ENCODE peak calls at places on chromosome 10, in eight cellular contexts. A is BE2C; K is AG08396; F is occipital lobe; I is activated CD8-positive, alpha-beta memory T cell treated with anti-CD3 and anti-CD28 coated beads, Interleukin-2, amount 10 ng/mL, durations not matched to agents 7 days and 5 days; W is EL; E is mammary epithelial cell; P is iPS-NIHi11. L is an unnamed sample.

GRCh38 chr10:27240891-27241639 is 468 bp upstream of the ACBD5 start:
- DNase-seq in F (no peak), E (peak), P (peak), I (peak), W (peak), A (no peak), K (peak), L (peak)

GRCh38 chr10:45373783-45374450 is at the start of gene ALOX5:
- DNase-seq in W (no peak), E (no peak), F (no peak), A (peak), P (peak), K (peak), I (peak), L (peak)

GRCh38 chr10:3539696-3540383 is 245.2 kb downstream of the KLF6 start:
- DNase-seq in F (no peak), I (no peak), E (no peak), P (no peak), W (no peak), A (no peak), K (no peak), L (no peak)

GRCh38 chr10:5343561-5343960 is 21.2 kb upstream of the UCN3 start:
- DNase-seq in F (no peak), A (no peak), E (no peak), W (peak), I (no peak), K (no peak), P (no peak), L (no peak)

GRCh38 chr10:76284351-76284750 is 852.9 kb downstream of the LRMDA start:
- DNase-seq in F (no peak), E (no peak), A (no peak), W (no peak), I (no peak), K (no peak), P (no peak), L (no peak)

GRCh38 chr10:95304463-95304862 is 13.7 kb upstream of the PDLIM1 start:
- DNase-seq in P (peak), K (no peak), F (no peak), E (no peak), I (no peak), W (no peak), A (no peak), L (no peak)

GRCh38 chr10:11026761-11027160 is 9.1 kb downstream of the CELF2 start:
- DNase-seq in K (no peak), I (no peak), F (peak), P (no peak), E (no peak), W (no peak), A (no peak), L (peak)

GRCh38 chr10:5595591-5596590 is 70.5 kb downstream of the ASB13 start:
- DNase-seq in E (peak), K (peak), F (no peak), I (no peak), W (peak), P (no peak), A (peak), L (no peak)

GRCh38 chr10:97321807-97322195 is 2.7 kb downstream of the FRAT1 start:
- DNase-seq in W (no peak), F (no peak), A (no peak), P (no peak), I (no peak), E (no peak), K (no peak), L (peak)

GRCh38 chr10:28939352-28940157 is 262.2 kb downstream of the BAMBI start:
- DNase-seq in A (peak), P (peak), F (peak), K (peak), E (no peak), I (no peak), W (peak), L (peak)

GRCh38 chr10:104309980-104310978 is 28.0 kb downstream of the ITPRIP start:
- DNase-seq in P (no peak), E (peak), F (no peak), W (peak), A (no peak), K (peak), I (no peak), L (no peak)

GRCh38 chr10:77070317-77070716 is 567.3 kb downstream of the KCNMA1 start:
- DNase-seq in K (no peak), F (no peak), E (no peak), P (no peak), I (no peak), A (no peak), W (no peak), L (no peak)

GRCh38 chr10:69303632-69304035 is 25.3 kb downstream of the HK1 start:
- DNase-seq in K (no peak), F (no peak), E (peak), W (peak), P (no peak), A (no peak), I (no peak), L (no peak)

GRCh38 chr10:108208732-108209131 is 1044.2 kb upstream of the SORCS1 start:
- DNase-seq in F (no peak), W (no peak), P (no peak), K (no peak), E (no peak), I (no peak), A (no peak), L (no peak)

GRCh38 chr10:110843796-110844616 is 27.7 kb upstream of the PDCD4 start:
- DNase-seq in K (no peak), P (no peak), F (no peak), I (no peak), E (no peak), A (no peak), W (no peak), L (no peak)

GRCh38 chr10:119663866-119664698 is 12.9 kb downstream of the BAG3 start:
- DNase-seq in A (peak), E (no peak), F (no peak), P (no peak), K (no peak), W (peak), I (peak), L (no peak)

GRCh38 chr10:71852335-71852937 is 1.4 kb upstream of the PSAP start:
- DNase-seq in E (no peak), K (no peak), F (no peak), W (no peak), P (no peak), A (no peak), I (no peak), L (no peak)

GRCh38 chr10:7424315-7424714 is 13.5 kb upstream of the SFMBT2 start:
- DNase-seq in A (no peak), P (no peak), I (peak), F (no peak), K (no peak), E (no peak), W (no peak), L (no peak)

GRCh38 chr10:58698777-58699356 is 186.2 kb downstream of the BICC1 start:
- DNase-seq in K (no peak), E (no peak), I (no peak), P (no peak), F (no peak), A (peak), W (peak), L (no peak)

GRCh38 chr10:20970708-20971107 is 73.6 kb upstream of the NEBL start:
- DNase-seq in I (no peak), A (no peak), E (no peak), K (no peak), P (no peak), F (no peak), W (no peak), L (no peak)

GRCh38 chr10:86661161-86662025 is 6.9 kb upstream of the LDB3 start:
- DNase-seq in F (no peak), E (peak), A (peak), W (no peak), P (no peak), I (no peak), K (peak), L (no peak)

GRCh38 chr10:50594012-50594411 is 29.7 kb downstream of the SGMS1 start:
- DNase-seq in E (peak), K (peak), P (no peak), F (no peak), A (no peak), W (peak), I (no peak), L (peak)

L was measured in NCI-H345.